ENCODE peak calls at places on chromosomes 11 and 22, in five cellular contexts. D is IMR-90, U is spleen, Q is ovary, G is HFF-Myc. R is an unnamed sample.

GRCh38 chr11:2666828-2667570 is 32.8 kb downstream of the KCNQ1OT1 start:
- DNase-seq in U (peak), D (no peak), Q (no peak), G (no peak), R (no peak)

GRCh38 chr11:109435121-109435742 is 13.2 kb downstream of the C11orf87 start:
- DNase-seq in U (no peak), D (peak), G (no peak), Q (no peak), R (no peak)

GRCh38 chr11:35066029-35066428 is 72.9 kb upstream of the CD44 start:
- DNase-seq in G (no peak), Q (no peak), U (no peak), D (no peak), R (no peak)

GRCh38 chr11:117591316-117592039 is 205.5 kb downstream of the DSCAML1 start:
- DNase-seq in D (no peak), Q (no peak), G (no peak), U (no peak), R (no peak)

GRCh38 chr22:43090130-43090789 is 1.1 kb upstream of the TTLL1 start:
- DNase-seq in G (peak), D (peak), U (no peak), Q (peak), R (peak)

GRCh38 chr11:10087621-10088225 is 206.3 kb downstream of the SBF2 start:
- DNase-seq in Q (no peak), D (no peak), G (no peak), U (no peak), R (no peak)

GRCh38 chr11:68690671-68691401 is 6.5 kb downstream of the GAL start:
- DNase-seq in G (no peak), D (no peak), Q (no peak), U (no peak), R (no peak)

GRCh38 chr22:22362311-22362710 is 117.7 kb downstream of the VPREB1 start:
- DNase-seq in U (no peak), D (no peak), Q (no peak), G (no peak), R (no peak)

GRCh38 chr22:27476729-27477128 is 324.8 kb downstream of the MN1 start:
- DNase-seq in D (peak), G (no peak), U (no peak), Q (no peak), R (no peak)

DNA sequence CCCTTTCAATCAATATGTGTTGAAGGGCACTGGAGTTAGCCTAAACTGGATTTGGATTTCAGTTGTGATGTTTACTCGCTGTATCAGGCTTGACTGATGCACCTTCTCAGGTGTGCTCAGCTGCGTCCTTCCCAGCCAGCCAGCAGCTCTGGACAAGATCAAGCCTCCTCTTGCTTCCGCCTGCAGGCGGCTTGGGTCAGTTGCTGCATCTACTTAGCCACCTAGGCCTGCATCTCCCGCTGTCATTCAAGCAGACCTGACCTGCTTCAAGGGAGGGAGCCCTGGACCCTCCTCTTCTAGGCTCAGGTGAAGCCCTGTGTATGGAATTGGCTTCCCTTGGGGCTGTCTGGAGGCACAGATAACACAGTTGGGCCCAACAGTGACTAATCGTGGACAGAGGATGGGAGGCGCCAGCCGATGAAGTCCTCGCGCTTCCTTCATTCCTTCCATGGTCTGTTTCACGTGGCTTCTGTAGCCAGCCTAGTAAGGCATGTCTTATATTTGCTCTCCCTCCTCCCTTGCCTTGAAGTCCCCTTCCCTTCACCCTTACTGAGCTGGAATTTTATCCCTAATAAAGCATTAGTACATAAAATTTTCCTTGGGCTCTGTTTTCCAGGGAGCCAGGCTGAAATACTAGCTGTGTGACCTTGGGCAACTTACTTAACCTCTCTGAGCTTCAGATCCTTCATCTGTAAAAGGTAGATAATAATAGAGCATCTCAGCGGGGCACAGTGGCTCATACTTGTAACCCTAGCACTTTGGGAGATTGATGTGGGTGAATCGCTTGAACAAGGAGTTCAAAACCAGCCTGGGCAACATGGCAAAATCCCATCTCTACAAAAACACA is 2.1 kb upstream of the LHFPL7 start:
- DNase-seq in G (no peak), Q (no peak), D (no peak), U (no peak), R (no peak)
- TF ChIP-seq CTCF in G (no peak), Q (no peak), D (no peak), U (no peak), R (no peak)

GRCh38 chr11:12110714-12111481 is 508 bp downstream of the MICAL2 start:
- DNase-seq in Q (peak), G (no peak), D (no peak), U (peak), R (peak)

GRCh38 chr11:12113294-12113693 is 2.9 kb downstream of the MICAL2 start:
- DNase-seq in Q (no peak), G (no peak), U (no peak), D (peak), R (no peak)

GRCh38 chr11:12112731-12113130 is 2.3 kb downstream of the MICAL2 start:
- DNase-seq in Q (no peak), U (no peak), G (no peak), D (no peak), R (no peak)

GRCh38 chr11:12111482-12112149 is 1.2 kb downstream of the MICAL2 start:
- DNase-seq in D (peak), Q (peak), G (no peak), U (no peak), R (no peak)

DNA sequence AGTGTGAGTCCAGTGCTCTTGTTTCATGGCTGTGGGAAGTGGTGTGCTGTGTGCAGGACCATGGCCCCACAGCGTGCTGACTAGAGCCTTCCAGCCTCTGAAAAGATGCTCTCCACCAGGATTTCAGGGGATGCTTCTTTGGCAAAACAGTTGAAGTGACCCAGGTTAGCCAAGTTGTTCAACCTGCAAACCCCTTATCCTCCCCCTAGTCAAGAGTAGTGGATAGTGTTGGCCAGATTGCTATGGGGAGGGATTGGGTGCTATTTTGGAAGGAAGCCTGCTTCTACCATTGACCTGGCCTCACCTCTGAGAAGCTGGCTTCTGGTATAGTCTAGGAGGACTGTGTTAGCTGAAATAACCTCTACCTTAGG is 1.7 kb downstream of the MICAL2 start:
- DNase-seq in U (no peak), G (no peak), Q (no peak), D (no peak), R (no peak)
- H3K4me3 ChIP-seq in U (no peak), G (peak), Q (peak), D (peak), R (peak)

DNA sequence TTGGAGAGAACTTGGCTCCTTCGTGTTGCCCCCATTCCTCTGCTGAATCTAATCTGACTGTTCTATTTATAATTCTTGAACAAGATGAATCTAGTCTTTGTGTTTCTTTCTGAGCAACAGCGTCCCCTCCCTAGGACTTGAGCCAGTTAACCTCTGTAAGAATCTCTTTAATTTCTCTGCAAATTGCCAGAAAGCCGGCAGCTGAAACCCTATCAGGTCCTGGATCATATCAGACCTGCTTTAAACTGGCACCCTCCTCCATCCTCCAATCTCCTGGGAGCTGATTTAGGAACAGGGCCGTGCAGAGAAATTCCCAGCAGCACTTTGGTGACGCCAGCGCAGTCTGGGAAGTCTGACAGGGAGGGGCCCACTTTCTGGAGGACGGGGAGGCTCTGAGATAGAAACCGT is 289.2 kb upstream of the SORL1-AS1 start:
- DNase-seq in D (peak), Q (peak), U (no peak), G (no peak), R (no peak)
- TF ChIP-seq CTCF in D (peak), Q (no peak), U (no peak), G (no peak), R (no peak)

DNA sequence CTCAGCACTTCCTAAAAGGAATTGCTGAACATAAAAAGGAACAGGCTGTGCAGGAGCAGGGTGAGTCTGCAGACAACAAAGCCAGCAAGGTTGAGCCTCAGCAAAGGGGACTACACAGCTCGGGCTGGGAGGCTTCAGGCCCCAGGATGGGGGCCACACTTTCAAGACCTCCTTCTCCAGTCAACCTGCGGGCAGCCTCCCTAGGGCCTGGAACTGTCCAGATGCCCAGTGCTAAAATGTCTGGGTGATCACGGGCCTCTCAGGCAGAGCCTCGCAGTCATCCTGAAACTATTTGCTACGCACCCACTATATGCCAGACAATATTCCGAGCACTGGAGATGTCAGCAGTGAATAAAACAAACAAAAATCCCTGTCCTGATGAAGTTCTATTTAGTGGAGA is 3.9 kb upstream of the NEFH start:
- DNase-seq in U (no peak), G (no peak), Q (no peak), D (no peak), R (no peak)
- H3K4me3 ChIP-seq in U (no peak), G (no peak), Q (no peak), D (no peak), R (no peak)

GRCh38 chr22:35708917-35709316 is 8.8 kb upstream of the APOL5 start:
- DNase-seq in D (no peak), Q (no peak), U (no peak), G (no peak), R (no peak)
- TF ChIP-seq CTCF in D (no peak), Q (no peak), U (no peak), G (no peak), R (no peak)

GRCh38 chr22:20466659-20467379 is 28.8 kb downstream of the KLHL22 start:
- DNase-seq in G (no peak), Q (no peak), D (no peak), U (peak), R (no peak)

GRCh38 chr22:20465759-20466077 is 28.1 kb upstream of the SCARF2 start:
- DNase-seq in D (no peak), U (no peak), G (no peak), Q (no peak), R (no peak)

GRCh38 chr22:20463324-20464095 is 25.9 kb upstream of the SCARF2 start:
- DNase-seq in D (no peak), G (no peak), Q (no peak), U (peak), R (no peak)

GRCh38 chr22:20464096-20464614 is 26.5 kb upstream of the SCARF2 start:
- DNase-seq in U (peak), Q (peak), G (no peak), D (no peak), R (no peak)

GRCh38 chr22:20464912-20465758 is 27.5 kb upstream of the SCARF2 start:
- DNase-seq in G (no peak), Q (peak), D (no peak), U (peak), R (no peak)
- H3K4me3 ChIP-seq in G (no peak), Q (no peak), D (no peak), U (no peak), R (no peak)

DNA sequence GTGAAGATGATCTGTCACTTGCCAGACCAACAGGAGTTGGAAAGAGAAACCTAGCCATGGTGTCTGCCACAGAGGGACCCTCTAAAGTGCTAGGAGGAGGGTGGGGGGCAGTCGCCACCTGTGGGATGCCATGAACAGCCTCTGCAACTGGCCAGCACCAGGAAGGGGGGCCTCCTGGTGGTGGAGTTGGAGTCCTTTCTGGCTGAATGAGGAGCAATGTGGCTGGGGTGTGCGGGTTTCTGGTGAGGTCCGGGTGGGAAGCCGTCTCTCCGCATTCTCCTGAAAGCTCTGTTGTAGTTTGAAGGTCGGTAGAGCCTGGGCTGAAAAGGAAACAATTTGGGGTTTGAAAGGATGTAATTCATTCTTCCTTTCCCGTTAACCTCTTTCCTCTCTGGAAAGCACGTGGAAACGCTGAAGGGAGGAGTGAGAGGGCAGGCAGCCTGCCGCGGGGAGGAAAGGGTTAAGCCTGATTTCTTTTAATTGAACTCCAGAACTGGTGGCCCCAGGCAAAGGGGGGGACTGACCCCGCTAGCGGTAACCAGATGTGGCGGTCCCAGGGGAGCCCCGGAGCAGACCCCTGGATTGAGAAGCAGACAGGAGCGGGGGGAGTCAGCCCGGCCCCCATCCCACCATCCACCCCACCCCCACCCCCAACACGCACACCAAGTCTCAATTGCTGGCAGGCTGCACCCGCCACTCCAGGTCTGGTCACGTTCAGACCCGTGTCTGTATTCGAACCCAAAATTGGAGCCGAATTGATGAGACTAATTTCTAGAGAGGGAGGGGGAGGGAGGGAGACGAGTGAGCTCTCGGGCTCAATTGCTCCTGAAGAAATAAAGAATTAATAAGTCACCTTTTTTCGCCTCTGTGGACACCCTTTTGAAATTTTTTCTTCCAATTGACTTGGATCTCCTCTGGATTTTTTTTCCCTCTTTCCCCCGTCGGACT is 1.8 kb upstream of the FLI1 start:
- DNase-seq in Q (no peak), U (peak), D (no peak), G (no peak), R (no peak)
- TF ChIP-seq CTCF in Q (no peak), U (no peak), D (peak), G (no peak), R (peak)

DNA sequence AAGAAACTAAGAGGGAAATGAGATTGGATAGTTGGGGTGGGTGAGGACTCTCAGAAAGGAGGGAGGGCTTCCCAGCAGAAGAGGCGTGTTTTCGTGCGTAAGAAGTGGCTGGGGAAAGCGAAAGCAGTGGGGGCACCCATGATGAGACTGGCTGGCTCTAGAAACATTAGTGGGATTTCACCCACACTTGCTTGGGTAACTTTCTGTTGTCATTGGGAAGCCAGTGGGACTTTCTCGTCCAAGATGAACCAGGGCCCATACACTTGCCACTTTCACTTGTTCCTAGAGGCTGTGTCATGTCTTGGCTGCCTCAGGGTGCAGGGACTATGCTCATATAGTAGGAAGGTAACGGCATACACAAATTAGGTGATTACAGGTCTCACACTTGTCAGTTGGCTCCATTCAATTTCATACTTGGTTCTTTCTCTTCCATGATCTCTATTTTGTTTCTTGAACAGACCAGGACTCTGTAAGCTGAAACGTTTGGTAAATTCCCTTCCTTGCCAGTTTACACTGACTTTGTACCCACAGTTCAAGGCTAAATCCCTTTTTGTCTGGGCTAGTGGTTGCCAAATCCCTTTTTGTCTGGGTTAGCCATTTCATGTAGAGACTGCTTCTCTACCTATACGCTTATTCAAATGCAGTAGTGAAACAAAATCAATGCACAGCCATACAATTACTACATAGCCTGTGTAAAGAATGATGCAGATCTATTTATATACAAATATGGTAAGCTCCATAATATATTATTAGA is 42.0 kb upstream of the CXCR5 start:
- DNase-seq in D (no peak), G (no peak), Q (no peak), U (no peak), R (no peak)
- H3K4me3 ChIP-seq in D (no peak), G (no peak), Q (no peak), U (no peak), R (no peak)

GRCh38 chr22:47091241-47091691 is 328.8 kb downstream of the TBC1D22A start:
- DNase-seq in U (no peak), Q (no peak), G (no peak), D (no peak), R (no peak)
- TF ChIP-seq CTCF in U (no peak), Q (no peak), G (no peak), D (no peak), R (no peak)

R was measured in lower lobe of right lung.